ENCODE peak calls at places on chromosomes 3 and 15, in seven cellular contexts. A, J, P, Z, H, U and Y are unnamed samples.
A peak's percentile ranks its signal among the peaks of the same experiment; 100 is the strongest.

GRCh38 chr3:194135806-194136518 is at the start of gene HES1:
- DNase-seq in A (peak; percentile 78), J (peak; percentile 99), P (peak; percentile 67), Z (peak; percentile 97), H (peak; percentile 88), U (peak; percentile 95), Y (peak; percentile 95)

GRCh38 chr3:7788881-7789280 is 712.7 kb upstream of the LMCD1 start:
- DNase-seq in A (no peak), J (no peak), P (no peak), Z (no peak), H (no peak), U (no peak), Y (no peak)

GRCh38 chr3:184211718-184212117 is 17.7 kb upstream of the VWA5B2 start:
- DNase-seq in A (no peak), J (no peak), P (no peak), Z (no peak), H (no peak), U (no peak), Y (no peak)

GRCh38 chr3:118231578-118231977 is 803.1 kb downstream of the IGSF11 start:
- DNase-seq in A (no peak), J (no peak), P (no peak), Z (no peak), H (no peak), U (no peak), Y (no peak)

GRCh38 chr3:18501679-18502343 is 76.7 kb upstream of the SATB1 start:
- DNase-seq in A (no peak), J (no peak), P (no peak), Z (no peak), H (no peak), U (no peak), Y (no peak)

GRCh38 chr3:129485681-129486056 is 42.8 kb upstream of the RHO start:
- DNase-seq in A (no peak), J (peak; percentile 99), P (no peak), Z (peak; percentile 99), H (no peak), U (peak; percentile 71), Y (no peak)

GRCh38 chr3:151403246-151403645 is 18.7 kb upstream of the P2RY12 start:
- DNase-seq in A (no peak), J (peak; percentile 78), P (no peak), Z (peak; percentile 82), H (no peak), U (peak; percentile 16), Y (no peak)

GRCh38 chr3:41117398-41117870 is 81.9 kb upstream of the CTNNB1 start:
- DNase-seq in A (peak; percentile 61), J (peak; percentile 89), P (no peak), Z (peak; percentile 98), H (peak; percentile 96), U (peak; percentile 55), Y (peak; percentile 86)

GRCh38 chr3:12041476-12041875 is 37.3 kb downstream of the SYN2 start:
- DNase-seq in A (no peak), J (no peak), P (no peak), Z (no peak), H (no peak), U (no peak), Y (no peak)

GRCh38 chr3:197125601-197126000 is 96.0 kb upstream of the MELTF start:
- DNase-seq in A (no peak), J (peak; percentile 14), P (no peak), Z (peak; percentile 54), H (no peak), U (no peak), Y (no peak)

GRCh38 chr15:42693942-42694341 is 43.0 kb downstream of the CDAN1 start:
- DNase-seq in A (no peak), J (no peak), P (no peak), Z (no peak), H (no peak), U (no peak), Y (no peak)

GRCh38 chr3:129688310-129688895 is 81.9 kb upstream of the PLXND1 start:
- DNase-seq in A (peak; percentile 84), J (peak; percentile 77), P (peak; percentile 81), Z (no peak), H (no peak), U (no peak), Y (no peak)

GRCh38 chr3:176032043-176032442 is 1165.2 kb downstream of the TBL1XR1 start:
- DNase-seq in A (no peak), J (no peak), P (no peak), Z (peak; percentile 26), H (no peak), U (no peak), Y (no peak)

GRCh38 chr3:44862221-44862637 is 517 bp downstream of the TMEM42 start:
- DNase-seq in A (peak; percentile 50), J (no peak), P (no peak), Z (no peak), H (peak; percentile 25), U (no peak), Y (no peak)

GRCh38 chr3:144296808-144297207 is 325.2 kb downstream of the DIPK2A start:
- DNase-seq in A (no peak), J (no peak), P (no peak), Z (no peak), H (no peak), U (no peak), Y (no peak)

GRCh38 chr3:30098656-30099454 is 507.5 kb upstream of the TGFBR2 start:
- DNase-seq in A (no peak), J (peak; percentile 66), P (no peak), Z (peak; percentile 61), H (no peak), U (no peak), Y (peak; percentile 19)

GRCh38 chr3:42690766-42691680 is 5.7 kb downstream of the KLHL40 start:
- DNase-seq in A (peak; percentile 43), J (no peak), P (no peak), Z (no peak), H (no peak), U (no peak), Y (no peak)

GRCh38 chr3:186633481-186633880 is 6.7 kb upstream of the FETUB start:
- DNase-seq in A (no peak), J (no peak), P (no peak), Z (no peak), H (no peak), U (no peak), Y (no peak)

GRCh38 chr15:85463273-85463937 is 83.0 kb downstream of the AKAP13 start:
- DNase-seq in A (no peak), J (no peak), P (no peak), Z (no peak), H (no peak), U (no peak), Y (no peak)

GRCh38 chr15:64096486-64097431 is 977 bp downstream of the SNX1 start:
- DNase-seq in A (no peak), J (peak; percentile 56), P (no peak), Z (peak; percentile 38), H (peak; percentile 29), U (no peak), Y (no peak)

GRCh38 chr15:71296032-71296686 is 180.9 kb downstream of the THSD4 start:
- DNase-seq in A (no peak), J (peak; percentile 64), P (no peak), Z (peak; percentile 85), H (no peak), U (no peak), Y (peak; percentile 91)

GRCh38 chr3:134933997-134934396 is 138.9 kb downstream of the EPHB1 start:
- DNase-seq in A (no peak), J (no peak), P (no peak), Z (no peak), H (no peak), U (no peak), Y (no peak)

GRCh38 chr15:101162701-101163483 is 89.0 kb downstream of the CHSY1 start:
- DNase-seq in A (peak; percentile 46), J (peak; percentile 58), P (peak; percentile 65), Z (no peak), H (no peak), U (no peak), Y (no peak)

GRCh38 chr3:107263269-107264021 is 113.8 kb upstream of the CCDC54 start:
- DNase-seq in A (no peak), J (peak; percentile 70), P (no peak), Z (peak; percentile 19), H (no peak), U (no peak), Y (no peak)

GRCh38 chr3:146218880-146219866 is 31.7 kb downstream of the PLSCR4 start:
- DNase-seq in A (peak; percentile 10), J (peak; percentile 65), P (no peak), Z (peak; percentile 45), H (peak; percentile 58), U (peak; percentile 20), Y (no peak)

GRCh38 chr15:29312387-29312786 is 42.8 kb upstream of the NSMCE3 start:
- DNase-seq in A (no peak), J (peak; percentile 34), P (no peak), Z (peak; percentile 53), H (no peak), U (peak; percentile 10), Y (no peak)

GRCh38 chr3:100496711-100497261 is 4.4 kb downstream of the TMEM45A start:
- DNase-seq in A (no peak), J (peak; percentile 69), P (no peak), Z (peak; percentile 89), H (no peak), U (peak; percentile 32), Y (no peak)

GRCh38 chr3:76051145-76051544 is 265.8 kb upstream of the ZNF717 start:
- DNase-seq in A (no peak), J (no peak), P (no peak), Z (no peak), H (no peak), U (no peak), Y (no peak)

GRCh38 chr3:15050405-15051092 is 14.6 kb downstream of the MRPS25 start:
- DNase-seq in A (no peak), J (no peak), P (no peak), Z (no peak), H (no peak), U (no peak), Y (no peak)

GRCh38 chr15:59688383-59688887 is 685 bp downstream of the BNIP2 start:
- DNase-seq in A (no peak), J (peak; percentile 87), P (no peak), Z (peak; percentile 44), H (peak; percentile 65), U (no peak), Y (peak; percentile 6)

GRCh38 chr15:62486041-62486440 is 321.0 kb upstream of the C2CD4B start:
- DNase-seq in A (no peak), J (peak; percentile 46), P (no peak), Z (no peak), H (no peak), U (no peak), Y (no peak)

GRCh38 chr3:153693207-153693606 is 428.0 kb upstream of the ARHGEF26 start:
- DNase-seq in A (no peak), J (no peak), P (no peak), Z (no peak), H (no peak), U (no peak), Y (no peak)

GRCh38 chr3:168604767-168605166 is 509.0 kb upstream of the GOLIM4 start:
- DNase-seq in A (no peak), J (no peak), P (no peak), Z (no peak), H (no peak), U (no peak), Y (no peak)

GRCh38 chr15:87562203-87562602 is 694.3 kb downstream of the NTRK3 start:
- DNase-seq in A (no peak), J (no peak), P (no peak), Z (no peak), H (no peak), U (no peak), Y (no peak)